ENCODE peak calls at places on chromosomes 2 and 18, in four cellular contexts. I, E, Z and C are unnamed samples. For H3K4me1 and H3K27me3, the result is how much of the 10 kb centered on the place peaks cover.

GRCh38 chr18:46167971-46168370 is 63.8 kb downstream of the HAUS1 start:
- DNase-seq in I (no peak), E (peak), Z (no peak), C (no peak)

GRCh38 chr2:45008296-45009129 is 739 bp downstream of the SIX2 start:
- DNase-seq in I (peak), E (peak), Z (peak), C (no peak)

GRCh38 chr18:57518533-57518932 is 68.0 kb downstream of the FECH start:
- DNase-seq in I (no peak), E (no peak), Z (no peak), C (no peak)

GRCh38 chr2:138499684-138500083 is 1.9 kb upstream of the SPOPL start:
- DNase-seq in I (no peak), E (no peak), Z (no peak), C (no peak)

GRCh38 chr2:138016703-138017102 is 52.4 kb downstream of the HNMT start:
- DNase-seq in I (no peak), E (no peak), Z (no peak), C (no peak)

GRCh38 chr2:123363826-123364225 is 661.3 kb upstream of the CNTNAP5 start:
- DNase-seq in I (no peak), E (no peak), Z (no peak), C (no peak)

GRCh38 chr2:62794791-62795190 is 89.3 kb downstream of the EHBP1 start:
- DNase-seq in I (no peak), E (no peak), Z (peak), C (no peak)

GRCh38 chr2:112814278-112814677 is 22.3 kb downstream of the IL1B start:
- DNase-seq in I (no peak), E (no peak), Z (peak), C (no peak)

GRCh38 chr2:238220892-238221521 is 17.5 kb upstream of the ILKAP start:
- DNase-seq in I (no peak), E (no peak), Z (peak), C (no peak)

GRCh38 chr2:64804651-64805050 is 150.9 kb upstream of the SERTAD2 start:
- DNase-seq in I (no peak), E (no peak), Z (no peak), C (no peak)

GRCh38 chr2:210713122-210713521 is 156.7 kb downstream of the CPS1 start:
- DNase-seq in I (no peak), E (no peak), Z (no peak), C (no peak)

GRCh38 chr2:167069855-167070254 is 181.6 kb downstream of the XIRP2 start:
- DNase-seq in I (no peak), E (no peak), Z (no peak), C (no peak)

GRCh38 chr2:200625317-200625716 is 39.5 kb downstream of the AOX1 start:
- DNase-seq in I (no peak), E (no peak), Z (peak), C (no peak)

GRCh38 chr2:173161516-173161915 is 85.9 kb downstream of the MAP3K20 start:
- DNase-seq in I (no peak), E (no peak), Z (no peak), C (no peak)

GRCh38 chr2:44245068-44245861 is 30.0 kb upstream of the SLC3A1 start:
- DNase-seq in I (no peak), E (no peak), Z (no peak), C (no peak)

GRCh38 chr18:3055861-3056260 is 42.9 kb upstream of the LPIN2 start:
- DNase-seq in I (no peak), E (no peak), Z (no peak), C (no peak)

GRCh38 chr2:105455488-105455991 is 56.7 kb upstream of the FHL2 start:
- DNase-seq in I (no peak), E (no peak), Z (peak), C (no peak)

GRCh38 chr2:64951306-64951953 is 37.8 kb upstream of the SLC1A4 start:
- DNase-seq in I (no peak), E (no peak), Z (no peak), C (no peak)

GRCh38 chr18:22032392-22032961 is 136.9 kb upstream of the GATA6 start:
- DNase-seq in I (no peak), E (no peak), Z (peak), C (no peak)

GRCh38 chr18:34493099-34493544 is 217.0 kb upstream of the DTNA start:
- DNase-seq in I (peak), E (peak), Z (peak), C (no peak)

GRCh38 chr2:96144481-96145027 is 686 bp downstream of the DUSP2 start:
- DNase-seq in I (no peak), E (no peak), Z (no peak), C (no peak)

GRCh38 chr18:79426376-79427300 is 30.9 kb downstream of the NFATC1 start:
- DNase-seq in I (no peak), E (no peak), Z (no peak), C (no peak)

GRCh38 chr18:67509711-67510110 is 6.8 kb downstream of the DSEL start:
- DNase-seq in I (no peak), E (no peak), Z (peak), C (no peak)

GRCh38 chr2:237757616-237758015 is 41.0 kb upstream of the RBM44 start:
- DNase-seq in I (no peak), E (no peak), Z (no peak), C (no peak)

GRCh38 chr2:10253596-10254372 is 48.9 kb upstream of the HPCAL1 start:
- DNase-seq in I (no peak), E (peak), Z (no peak), C (no peak)

GRCh38 chr18:48922801-48923730 is 27.7 kb downstream of the SMAD7 start:
- DNase-seq in I (peak), E (peak), Z (peak), C (no peak)

GRCh38 chr2:98806266-98806697 is 75.3 kb upstream of the MGAT4A start:
- DNase-seq in I (peak), E (peak), Z (peak), C (no peak)

GRCh38 chr18:23784811-23785245 is 95.6 kb downstream of the LAMA3 start:
- DNase-seq in I (no peak), E (no peak), Z (peak), C (no peak)

GRCh38 chr2:168956392-168956791 is 55.3 kb downstream of the G6PC2 start:
- DNase-seq in I (no peak), E (no peak), Z (no peak), C (no peak)

GRCh38 chr2:168699834-168700417 is 102.5 kb upstream of the NOSTRIN start:
- DNase-seq in I (peak), E (no peak), Z (peak), C (no peak)

GRCh38 chr18:49669403-49669802 is 107.5 kb downstream of the LIPG start:
- DNase-seq in I (no peak), E (no peak), Z (no peak), C (no peak)

GRCh38 chr2:11710210-11710609 is 36.2 kb upstream of the LPIN1 start:
- DNase-seq in I (no peak), E (no peak), Z (peak), C (no peak)

DNA sequence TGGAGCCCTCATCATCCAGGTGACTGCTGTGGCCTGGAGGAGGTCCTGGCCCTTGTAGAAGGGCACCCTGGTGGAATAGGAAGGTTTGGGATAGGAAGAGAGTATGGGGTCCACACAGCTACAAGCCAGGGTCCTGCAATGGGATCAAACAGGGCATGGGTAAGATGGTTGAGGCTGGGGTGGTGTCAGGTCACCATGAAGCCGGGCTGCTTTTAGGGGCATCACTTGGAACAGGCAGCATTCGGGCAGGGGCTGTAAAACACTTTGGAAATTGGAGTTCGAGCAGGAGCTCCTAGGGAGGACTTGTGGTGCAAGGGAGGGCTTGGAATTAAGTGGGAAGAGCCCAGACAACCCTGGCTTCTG is 47.1 kb upstream of the PLB1 start:
- DNase-seq in I (no peak), E (peak), Z (no peak), C (no peak)
- H3K4me1 ChIP-seq in I (under half), E (under half), Z (under half), C (under half)

GRCh38 chr2:204268458-204268857 is 276.8 kb upstream of the PARD3B start:
- DNase-seq in I (no peak), E (no peak), Z (no peak), C (no peak)
- H3K27me3 ChIP-seq in I (under half), E (under half), Z (under half), C (under half)

GRCh38 chr2:15729709-15730544 is 138.3 kb downstream of the DDX1 start:
- DNase-seq in I (no peak), E (no peak), Z (peak), C (no peak)

GRCh38 chr2:15729001-15729400 is 137.3 kb downstream of the DDX1 start:
- DNase-seq in I (no peak), E (no peak), Z (no peak), C (no peak)

GRCh38 chr2:15727396-15728246 is 136.0 kb downstream of the DDX1 start:
- DNase-seq in I (no peak), E (no peak), Z (no peak), C (no peak)

GRCh38 chr2:15726321-15727057 is 134.8 kb downstream of the DDX1 start:
- DNase-seq in I (no peak), E (no peak), Z (no peak), C (no peak)

GRCh38 chr2:15728247-15728721 is 136.6 kb downstream of the DDX1 start:
- DNase-seq in I (no peak), E (no peak), Z (no peak), C (no peak)
- H3K27ac ChIP-seq in I (no peak), E (no peak), Z (no peak), C (no peak)

GRCh38 chr2:144453039-144453336 is 66.9 kb downstream of the ZEB2 start:
- DNase-seq in I (no peak), E (no peak), Z (peak), C (no peak)
- H3K4me1 ChIP-seq in I (half or more), E (under half), Z (half or more), C (under half)

GRCh38 chr18:784470-785172 is 27.4 kb downstream of the YES1 start:
- DNase-seq in I (no peak), E (no peak), Z (no peak), C (no peak)

GRCh38 chr18:785242-785641 is 26.8 kb downstream of the YES1 start:
- DNase-seq in I (no peak), E (no peak), Z (no peak), C (no peak)

GRCh38 chr18:789397-789796 is 22.6 kb downstream of the YES1 start:
- DNase-seq in I (no peak), E (no peak), Z (no peak), C (no peak)
- H3K27me3 ChIP-seq in I (under half), E (under half), Z (under half), C (under half)